ENCODE peak calls at places on chromosomes 1 and 21, in six cellular contexts. S is IMR-90, H is A549, F is adrenal gland, B is uterus, W is sigmoid colon. X is an unnamed sample.

GRCh38 chr1:230186003-230186863 is 119.2 kb downstream of the GALNT2 start:
- DNase-seq in S (peak; percentile 93), H (peak; percentile 87), F (peak; percentile 81), B (no peak), W (peak; percentile 85), X (peak; percentile 77)

GRCh38 chr1:194297999-194298598 is 1111.7 kb upstream of the B3GALT2 start:
- DNase-seq in S (peak; percentile 1), H (no peak), F (no peak), B (no peak), W (no peak), X (no peak)

GRCh38 chr1:81174811-81175476 is 625.8 kb upstream of the ADGRL2 start:
- DNase-seq in S (peak; percentile 86), H (no peak), F (peak; percentile 22), B (no peak), W (no peak), X (peak; percentile 69)

GRCh38 chr1:94068831-94069648 is 51.9 kb downstream of the ABCA4 start:
- DNase-seq in S (peak; percentile 86), H (peak; percentile 47), F (no peak), B (no peak), W (peak; percentile 78), X (peak; percentile 38)

GRCh38 chr1:31040038-31040437 is 25.5 kb downstream of the PUM1 start:
- DNase-seq in S (no peak), H (no peak), F (no peak), B (no peak), W (no peak), X (no peak)

GRCh38 chr1:100597069-100597741 is 59.3 kb downstream of the GPR88 start:
- DNase-seq in S (peak; percentile 90), H (no peak), F (no peak), B (no peak), W (no peak), X (peak; percentile 30)

GRCh38 chr1:189678779-189679178 is 798.9 kb downstream of the BRINP3 start:
- DNase-seq in S (no peak), H (no peak), F (no peak), B (no peak), W (no peak), X (no peak)

GRCh38 chr1:201475121-201475520 is 6.1 kb upstream of the PHLDA3 start:
- DNase-seq in S (peak; percentile 72), H (no peak), F (no peak), B (no peak), W (no peak), X (no peak)

GRCh38 chr1:115536279-115536816 is 105.4 kb upstream of the VANGL1 start:
- DNase-seq in S (no peak), H (no peak), F (no peak), B (no peak), W (no peak), X (no peak)

GRCh38 chr1:79859212-79859948 is 852.9 kb upstream of the ADGRL4 start:
- DNase-seq in S (peak; percentile 76), H (peak; percentile 8), F (no peak), B (no peak), W (no peak), X (peak; percentile 0)

GRCh38 chr1:145955436-145955835 is 2.4 kb downstream of the LIX1L start:
- DNase-seq in S (no peak), H (no peak), F (no peak), B (no peak), W (no peak), X (no peak)

GRCh38 chr21:46229923-46230260 is 1.3 kb upstream of the LSS start:
- DNase-seq in S (no peak), H (no peak), F (no peak), B (no peak), W (no peak), X (no peak)

GRCh38 chr1:109197163-109198042 is 16.3 kb upstream of the SARS1 start:
- DNase-seq in S (peak; percentile 100), H (peak; percentile 85), F (peak; percentile 96), B (no peak), W (no peak), X (peak; percentile 78)

GRCh38 chr1:159009704-159010361 is at the start of gene IFI16:
- DNase-seq in S (peak; percentile 96), H (peak; percentile 10), F (peak; percentile 80), B (peak; percentile 49), W (peak; percentile 69), X (peak; percentile 27)

GRCh38 chr21:41164981-41165650 is 2.8 kb upstream of the BACE2 start:
- DNase-seq in S (peak; percentile 58), H (peak; percentile 43), F (peak; percentile 83), B (peak; percentile 61), W (no peak), X (peak; percentile 60)

GRCh38 chr21:37551406-37552355 is 185.1 kb downstream of the DYRK1A start:
- DNase-seq in S (no peak), H (no peak), F (no peak), B (peak; percentile 42), W (peak; percentile 76), X (peak; percentile 52)

GRCh38 chr1:119451158-119451557 is 36.2 kb downstream of the HSD3B2 start:
- DNase-seq in S (no peak), H (no peak), F (no peak), B (no peak), W (no peak), X (no peak)

GRCh38 chr1:209825591-209826433 is 2.0 kb upstream of the UTP25 start:
- DNase-seq in S (no peak), H (no peak), F (no peak), B (no peak), W (no peak), X (no peak)

GRCh38 chr1:234961468-234962339 is 166.9 kb downstream of the TOMM20 start:
- DNase-seq in S (peak; percentile 96), H (no peak), F (peak; percentile 52), B (no peak), W (peak; percentile 56), X (peak; percentile 23)

GRCh38 chr1:86499987-86500593 is 31.4 kb downstream of the CLCA1 start:
- DNase-seq in S (peak; percentile 32), H (no peak), F (no peak), B (no peak), W (no peak), X (no peak)

GRCh38 chr1:52632732-52633290 is at the start of gene SHISAL2A:
- DNase-seq in S (no peak), H (no peak), F (peak; percentile 41), B (no peak), W (no peak), X (no peak)

GRCh38 chr1:2135425-2135824 is 59.1 kb downstream of the FAAP20 start:
- DNase-seq in S (peak; percentile 85), H (no peak), F (no peak), B (peak; percentile 60), W (peak; percentile 91), X (no peak)

GRCh38 chr1:51664412-51665240 is 47.7 kb downstream of the OSBPL9 start:
- DNase-seq in S (peak; percentile 73), H (no peak), F (no peak), B (no peak), W (no peak), X (no peak)

GRCh38 chr1:233738850-233739249 is 124.9 kb downstream of the KCNK1 start:
- DNase-seq in S (no peak), H (no peak), F (no peak), B (no peak), W (no peak), X (peak; percentile 38)

GRCh38 chr1:228379165-228379460 is 27.5 kb downstream of the TRIM11 start:
- DNase-seq in S (no peak), H (no peak), F (peak; percentile 69), B (no peak), W (peak; percentile 69), X (no peak)

GRCh38 chr1:239833709-239834108 is 258.0 kb upstream of the FMN2 start:
- DNase-seq in S (no peak), H (no peak), F (no peak), B (no peak), W (no peak), X (no peak)

GRCh38 chr1:232613752-232614381 is 16.1 kb downstream of the SIPA1L2 start:
- DNase-seq in S (peak; percentile 94), H (no peak), F (no peak), B (no peak), W (no peak), X (no peak)

GRCh38 chr1:213409971-213410370 is 358.9 kb downstream of the RPS6KC1 start:
- DNase-seq in S (no peak), H (no peak), F (no peak), B (no peak), W (no peak), X (no peak)
- TF ChIP-seq POLR2A in S (no peak), H (no peak), F (no peak), B (no peak), W (no peak), X (no peak)

DNA sequence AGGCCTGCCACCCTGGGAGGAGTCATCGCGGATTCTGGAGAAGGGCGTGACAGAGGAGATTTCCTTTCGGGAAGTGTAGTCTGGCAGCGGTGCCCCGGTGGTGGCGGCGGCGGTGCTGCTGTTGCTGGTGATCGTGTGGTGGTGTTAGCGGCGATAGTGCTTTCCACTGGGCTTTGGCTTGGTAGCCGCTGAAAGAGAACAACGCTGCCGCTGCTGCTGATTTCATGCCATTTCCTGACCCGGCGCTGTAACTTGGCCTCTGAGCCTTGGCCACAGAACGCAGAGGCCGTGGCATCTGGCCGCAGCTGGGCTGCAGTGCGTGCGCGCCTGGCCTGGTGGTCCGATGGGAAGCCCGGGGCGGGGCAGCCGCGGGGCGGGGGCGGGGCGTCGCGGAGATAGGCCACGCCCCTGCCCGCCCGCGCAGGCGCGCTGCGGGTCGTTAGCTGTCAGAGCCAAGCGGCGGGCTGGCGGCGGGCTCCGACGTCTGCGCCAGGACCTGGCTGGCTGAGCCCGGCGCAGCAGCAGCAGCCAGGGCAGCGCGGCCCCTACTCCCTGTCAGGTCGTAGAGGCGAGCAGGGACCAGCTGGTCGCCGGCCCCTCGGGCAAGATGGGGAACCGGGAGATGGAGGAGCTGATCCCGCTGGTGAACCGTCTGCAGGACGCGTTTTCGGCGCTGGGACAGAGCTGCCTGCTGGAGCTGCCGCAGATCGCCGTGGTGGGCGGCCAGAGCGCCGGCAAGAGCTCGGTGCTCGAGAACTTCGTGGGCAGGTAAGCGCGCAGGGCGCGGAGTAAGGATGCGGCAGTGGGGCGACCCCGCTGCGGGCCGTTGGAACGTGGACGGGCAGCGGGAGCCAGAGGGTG is at the start of gene DNM3:
- DNase-seq in S (peak; percentile 67), H (peak; percentile 74), F (peak; percentile 82), B (peak; percentile 88), W (peak; percentile 91), X (peak; percentile 86)
- TF ChIP-seq POLR2A in S (no peak), H (peak; percentile 95), F (peak; percentile 58), B (peak; percentile 81), W (no peak), X (peak; percentile 61)

GRCh38 chr21:26846036-26846931 is 1.1 kb upstream of the ADAMTS1 start:
- DNase-seq in S (peak; percentile 82), H (no peak), F (peak; percentile 69), B (peak; percentile 91), W (peak; percentile 94), X (peak; percentile 73)

GRCh38 chr21:26843912-26844257 is 1.3 kb downstream of the ADAMTS1 start:
- DNase-seq in S (peak; percentile 55), H (no peak), F (no peak), B (peak; percentile 31), W (no peak), X (peak; percentile 31)

GRCh38 chr21:26845750-26846035 is 484 bp upstream of the ADAMTS1 start:
- DNase-seq in S (no peak), H (no peak), F (no peak), B (no peak), W (no peak), X (no peak)

GRCh38 chr21:26844258-26845065 is 747 bp downstream of the ADAMTS1 start:
- DNase-seq in S (peak; percentile 22), H (no peak), F (no peak), B (peak; percentile 65), W (peak; percentile 84), X (no peak)

GRCh38 chr21:26845066-26845749 is at the start of gene ADAMTS1:
- DNase-seq in S (peak; percentile 92), H (no peak), F (peak; percentile 70), B (peak; percentile 98), W (peak; percentile 98), X (peak; percentile 53)
- TF ChIP-seq POLR2A in S (peak; percentile 99), H (no peak), F (peak; percentile 89), B (peak; percentile 95), W (peak; percentile 89), X (peak; percentile 99)

GRCh38 chr21:33552093-33552998 is 9.5 kb downstream of the SON start:
- DNase-seq in S (peak; percentile 22), H (no peak), F (no peak), B (no peak), W (no peak), X (no peak)
- TF ChIP-seq POLR2A in S (no peak), H (no peak), F (no peak), B (no peak), W (no peak), X (no peak)

X was measured in H54.